ENCODE peak calls at places on chromosome 17, in seven cellular contexts. One of them, this sample, is unnamed.
A peak's percentile ranks its signal among the peaks of the same experiment; 100 is the strongest.

GRCh38 chr17:40283662-40284061 is 4.0 kb upstream of the CDC6 start:
- DNase-seq in AG04450: peak; percentile 75
- DNase-seq in A549: peak; percentile 46
- DNase-seq in AG10803: peak; percentile 93
- DNase-seq in B cell: no peak
- DNase-seq in GM13977: peak; percentile 39
- DNase-seq in BE2C: no peak
- DNase-seq in this sample: peak; percentile 74

GRCh38 chr17:78390241-78391050 is 12.0 kb downstream of the PGS1 start:
- DNase-seq in AG04450: peak; percentile 96
- DNase-seq in A549: peak; percentile 75
- DNase-seq in AG10803: peak; percentile 99
- DNase-seq in B cell: no peak
- DNase-seq in GM13977: no peak
- DNase-seq in BE2C: peak; percentile 52
- DNase-seq in this sample: peak; percentile 36

GRCh38 chr17:51119415-51120356 is 982 bp downstream of the SPAG9 start:
- DNase-seq in AG04450: no peak
- DNase-seq in A549: peak; percentile 80
- DNase-seq in AG10803: peak; percentile 41
- DNase-seq in B cell: peak; percentile 60
- DNase-seq in GM13977: peak; percentile 62
- DNase-seq in BE2C: peak; percentile 52
- DNase-seq in this sample: peak; percentile 52

GRCh38 chr17:73394523-73395450 is 83.0 kb upstream of the CDC42EP4 start:
- DNase-seq in AG04450: no peak
- DNase-seq in A549: no peak
- DNase-seq in AG10803: no peak
- DNase-seq in B cell: no peak
- DNase-seq in GM13977: no peak
- DNase-seq in BE2C: peak; percentile 76
- DNase-seq in this sample: no peak

GRCh38 chr17:80927791-80928216 is 63.8 kb upstream of the CHMP6 start:
- DNase-seq in AG04450: no peak
- DNase-seq in A549: no peak
- DNase-seq in AG10803: no peak
- DNase-seq in B cell: no peak
- DNase-seq in GM13977: no peak
- DNase-seq in BE2C: no peak
- DNase-seq in this sample: no peak

GRCh38 chr17:82698974-82699442 is 510 bp upstream of the RAB40B start:
- DNase-seq in AG04450: no peak
- DNase-seq in A549: no peak
- DNase-seq in AG10803: no peak
- DNase-seq in B cell: no peak
- DNase-seq in GM13977: no peak
- DNase-seq in BE2C: no peak
- DNase-seq in this sample: no peak

GRCh38 chr17:8887834-8888703 is 20.6 kb upstream of the PIK3R6 start:
- DNase-seq in AG04450: no peak
- DNase-seq in A549: peak; percentile 84
- DNase-seq in AG10803: peak; percentile 28
- DNase-seq in B cell: no peak
- DNase-seq in GM13977: no peak
- DNase-seq in BE2C: no peak
- DNase-seq in this sample: peak; percentile 29

GRCh38 chr17:28367641-28368305 is 2.3 kb downstream of the VTN start:
- DNase-seq in AG04450: no peak
- DNase-seq in A549: no peak
- DNase-seq in AG10803: no peak
- DNase-seq in B cell: no peak
- DNase-seq in GM13977: no peak
- DNase-seq in BE2C: no peak
- DNase-seq in this sample: no peak

GRCh38 chr17:82791532-82791931 is 39.7 kb downstream of the TBCD start:
- DNase-seq in AG04450: peak; percentile 77
- DNase-seq in A549: no peak
- DNase-seq in AG10803: peak; percentile 36
- DNase-seq in B cell: no peak
- DNase-seq in GM13977: no peak
- DNase-seq in BE2C: no peak
- DNase-seq in this sample: peak; percentile 84

GRCh38 chr17:37488009-37488604 is 1.6 kb upstream of the DUSP14 start:
- DNase-seq in AG04450: peak; percentile 93
- DNase-seq in A549: peak; percentile 98
- DNase-seq in AG10803: peak; percentile 98
- DNase-seq in B cell: peak; percentile 10
- DNase-seq in GM13977: peak; percentile 41
- DNase-seq in BE2C: no peak
- DNase-seq in this sample: peak; percentile 88

GRCh38 chr17:37177234-37177633 is 198.6 kb upstream of the C17orf78 start:
- DNase-seq in AG04450: no peak
- DNase-seq in A549: no peak
- DNase-seq in AG10803: no peak
- DNase-seq in B cell: no peak
- DNase-seq in GM13977: no peak
- DNase-seq in BE2C: no peak
- DNase-seq in this sample: no peak

GRCh38 chr17:66950886-66951604 is 13.5 kb upstream of the CACNG4 start:
- DNase-seq in AG04450: no peak
- DNase-seq in A549: no peak
- DNase-seq in AG10803: no peak
- DNase-seq in B cell: no peak
- DNase-seq in GM13977: no peak
- DNase-seq in BE2C: no peak
- DNase-seq in this sample: peak; percentile 66

GRCh38 chr17:80446645-80447405 is 29.6 kb downstream of the NPTX1 start:
- DNase-seq in AG04450: no peak
- DNase-seq in A549: no peak
- DNase-seq in AG10803: no peak
- DNase-seq in B cell: no peak
- DNase-seq in GM13977: no peak
- DNase-seq in BE2C: no peak
- DNase-seq in this sample: no peak

GRCh38 chr17:12406623-12407228 is 259.0 kb upstream of the MYOCD start:
- DNase-seq in AG04450: no peak
- DNase-seq in A549: no peak
- DNase-seq in AG10803: peak; percentile 32
- DNase-seq in B cell: no peak
- DNase-seq in GM13977: no peak
- DNase-seq in BE2C: no peak
- DNase-seq in this sample: no peak

GRCh38 chr17:36463916-36464764 is 22.3 kb upstream of the ZNHIT3 start:
- DNase-seq in AG04450: no peak
- DNase-seq in A549: peak; percentile 76
- DNase-seq in AG10803: peak; percentile 72
- DNase-seq in B cell: no peak
- DNase-seq in GM13977: peak; percentile 57
- DNase-seq in BE2C: no peak
- DNase-seq in this sample: peak; percentile 84

GRCh38 chr17:28497931-28498330 is 8.2 kb upstream of the FOXN1 start:
- DNase-seq in AG04450: no peak
- DNase-seq in A549: no peak
- DNase-seq in AG10803: no peak
- DNase-seq in B cell: no peak
- DNase-seq in GM13977: no peak
- DNase-seq in BE2C: no peak
- DNase-seq in this sample: no peak

GRCh38 chr17:27797390-27798091 is 2.8 kb downstream of the NOS2 start:
- DNase-seq in AG04450: no peak
- DNase-seq in A549: no peak
- DNase-seq in AG10803: no peak
- DNase-seq in B cell: no peak
- DNase-seq in GM13977: no peak
- DNase-seq in BE2C: no peak
- DNase-seq in this sample: no peak

GRCh38 chr17:12631076-12631475 is 34.6 kb upstream of the MYOCD start:
- DNase-seq in AG04450: no peak
- DNase-seq in A549: no peak
- DNase-seq in AG10803: peak; percentile 23
- DNase-seq in B cell: no peak
- DNase-seq in GM13977: no peak
- DNase-seq in BE2C: no peak
- DNase-seq in this sample: no peak

GRCh38 chr17:81330884-81331245 is 35.8 kb upstream of the SLC38A10 start:
- DNase-seq in AG04450: no peak
- DNase-seq in A549: no peak
- DNase-seq in AG10803: no peak
- DNase-seq in B cell: no peak
- DNase-seq in GM13977: no peak
- DNase-seq in BE2C: no peak
- DNase-seq in this sample: no peak

GRCh38 chr17:19313746-19314651 is 48.5 kb downstream of the B9D1 start:
- DNase-seq in AG04450: no peak
- DNase-seq in A549: no peak
- DNase-seq in AG10803: no peak
- DNase-seq in B cell: no peak
- DNase-seq in GM13977: no peak
- DNase-seq in BE2C: no peak
- DNase-seq in this sample: no peak

GRCh38 chr17:29572691-29573557 is 4.4 kb downstream of the TP53I13 start:
- DNase-seq in AG04450: no peak
- DNase-seq in A549: no peak
- DNase-seq in AG10803: peak; percentile 53
- DNase-seq in B cell: peak; percentile 87
- DNase-seq in GM13977: peak; percentile 76
- DNase-seq in BE2C: peak; percentile 73
- DNase-seq in this sample: no peak
- TF ChIP-seq CTCF in AG04450: peak; percentile 61
- TF ChIP-seq CTCF in A549: peak; percentile 30
- TF ChIP-seq CTCF in AG10803: peak; percentile 54
- TF ChIP-seq CTCF in B cell: peak; percentile 76
- TF ChIP-seq CTCF in GM13977: peak; percentile 91
- TF ChIP-seq CTCF in BE2C: peak; percentile 54
- TF ChIP-seq CTCF in this sample: no peak

GRCh38 chr17:43784628-43785101 is 4.4 kb downstream of the CFAP97D1 start:
- DNase-seq in AG04450: no peak
- DNase-seq in A549: no peak
- DNase-seq in AG10803: peak; percentile 85
- DNase-seq in B cell: no peak
- DNase-seq in GM13977: no peak
- DNase-seq in BE2C: no peak
- DNase-seq in this sample: no peak

GRCh38 chr17:43787728-43788127 is 7.5 kb downstream of the CFAP97D1 start:
- DNase-seq in AG04450: no peak
- DNase-seq in A549: no peak
- DNase-seq in AG10803: no peak
- DNase-seq in B cell: no peak
- DNase-seq in GM13977: no peak
- DNase-seq in BE2C: no peak
- DNase-seq in this sample: no peak

GRCh38 chr17:43789482-43789881 is 9.2 kb downstream of the CFAP97D1 start:
- DNase-seq in AG04450: no peak
- DNase-seq in A549: no peak
- DNase-seq in AG10803: no peak
- DNase-seq in B cell: no peak
- DNase-seq in GM13977: no peak
- DNase-seq in BE2C: no peak
- DNase-seq in this sample: no peak

GRCh38 chr17:43791589-43791988 is 11.4 kb downstream of the CFAP97D1 start:
- DNase-seq in AG04450: no peak
- DNase-seq in A549: peak; percentile 71
- DNase-seq in AG10803: peak; percentile 65
- DNase-seq in B cell: no peak
- DNase-seq in GM13977: no peak
- DNase-seq in BE2C: no peak
- DNase-seq in this sample: peak; percentile 77

DNA sequence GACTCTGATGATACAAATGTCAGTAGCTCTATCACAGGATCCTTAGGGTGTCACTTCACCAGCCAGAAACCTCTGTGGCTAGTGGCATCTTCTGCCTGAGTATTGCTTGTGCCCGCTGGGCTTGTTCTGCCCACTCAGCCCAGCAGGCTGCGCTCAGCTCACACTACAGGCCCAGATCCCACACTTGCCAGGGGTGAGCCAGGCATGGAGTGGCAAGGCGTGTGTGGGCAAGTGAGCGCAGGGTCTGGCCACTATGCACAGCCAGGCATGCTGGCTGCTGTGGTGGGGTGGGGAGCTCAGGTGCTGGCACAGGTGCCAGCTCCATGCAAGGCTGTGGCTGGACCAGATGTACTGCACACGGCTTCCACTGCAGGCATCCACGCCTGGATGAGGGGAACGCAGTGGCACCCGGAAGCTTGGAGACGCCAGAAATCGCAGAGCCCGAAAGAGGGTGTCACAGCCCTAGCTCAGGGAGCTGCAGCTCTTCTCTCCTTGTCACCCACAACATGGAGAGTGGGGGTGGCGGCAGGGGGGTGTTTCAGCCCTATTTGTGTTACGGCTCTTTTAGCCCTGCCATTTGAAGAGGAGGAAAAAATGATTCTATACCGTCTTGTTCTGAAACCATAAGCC is 10.2 kb downstream of the CFAP97D1 start:
- DNase-seq in AG04450: no peak
- DNase-seq in A549: no peak
- DNase-seq in AG10803: no peak
- DNase-seq in B cell: no peak
- DNase-seq in GM13977: no peak
- DNase-seq in BE2C: no peak
- DNase-seq in this sample: peak; percentile 66
- TF ChIP-seq CTCF in AG04450: peak; percentile 27
- TF ChIP-seq CTCF in A549: no peak
- TF ChIP-seq CTCF in AG10803: no peak
- TF ChIP-seq CTCF in B cell: no peak
- TF ChIP-seq CTCF in GM13977: no peak
- TF ChIP-seq CTCF in BE2C: no peak
- TF ChIP-seq CTCF in this sample: peak; percentile 30

DNA sequence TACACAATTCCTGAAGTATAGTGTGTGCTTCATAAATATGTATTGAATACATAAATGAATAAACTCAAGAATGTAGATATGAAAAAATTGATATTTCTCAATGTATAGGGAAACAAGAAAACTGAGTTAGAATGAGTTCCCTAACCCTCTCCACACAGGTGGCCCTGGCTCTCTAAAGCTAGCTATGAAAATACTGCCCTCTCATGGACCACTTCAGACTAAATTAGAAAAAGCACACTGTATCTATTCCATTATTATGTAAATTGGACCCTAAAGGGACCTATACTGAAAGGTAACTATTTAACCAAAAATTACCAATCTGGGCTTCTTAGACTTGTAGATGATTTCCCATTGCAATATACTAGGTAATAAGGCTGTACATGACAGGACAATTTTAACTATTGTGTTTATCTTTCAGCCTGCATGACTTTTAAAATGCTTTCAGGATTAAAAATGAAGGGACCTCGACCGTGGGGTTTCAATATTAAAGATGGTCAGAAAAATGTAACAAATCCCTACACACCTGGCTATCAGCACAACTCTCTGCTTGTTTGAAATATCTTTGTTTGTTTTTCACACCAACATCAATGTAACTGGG is 672.5 kb upstream of the KIF2B start:
- DNase-seq in AG04450: no peak
- DNase-seq in A549: peak; percentile 7
- DNase-seq in AG10803: no peak
- DNase-seq in B cell: no peak
- DNase-seq in GM13977: no peak
- DNase-seq in BE2C: peak; percentile 22
- DNase-seq in this sample: peak; percentile 9
- TF ChIP-seq CTCF in AG04450: no peak
- TF ChIP-seq CTCF in A549: peak; percentile 21
- TF ChIP-seq CTCF in AG10803: no peak
- TF ChIP-seq CTCF in B cell: no peak
- TF ChIP-seq CTCF in GM13977: no peak
- TF ChIP-seq CTCF in BE2C: peak; percentile 76
- TF ChIP-seq CTCF in this sample: no peak

GRCh38 chr17:49971199-49971847 is 2.3 kb downstream of the DLX4 start:
- DNase-seq in AG04450: no peak
- DNase-seq in A549: no peak
- DNase-seq in AG10803: no peak
- DNase-seq in B cell: no peak
- DNase-seq in GM13977: no peak
- DNase-seq in BE2C: no peak
- DNase-seq in this sample: no peak
- TF ChIP-seq CTCF in AG04450: no peak
- TF ChIP-seq CTCF in A549: no peak
- TF ChIP-seq CTCF in AG10803: no peak
- TF ChIP-seq CTCF in B cell: no peak
- TF ChIP-seq CTCF in GM13977: no peak
- TF ChIP-seq CTCF in BE2C: no peak
- TF ChIP-seq CTCF in this sample: no peak